ENCODE peak calls at places on chromosomes 2 and 18, in four cellular contexts. Y is iPS DF 19.7, N is cardiac muscle cell, O is activated T-cell treated with anti-CD3 and anti-CD28 coated beads for 1 hour. Q is an unnamed sample.

GRCh38 chr18:56738184-56738583 is 87.0 kb downstream of the WDR7 start:
- DNase-seq in Y (no peak), N (no peak), O (no peak), Q (no peak)

GRCh38 chr2:157627594-157628281 is 926 bp downstream of the ACVR1C start:
- DNase-seq in Y (no peak), N (peak; percentile 6), O (peak; percentile 13), Q (peak; percentile 12)

GRCh38 chr2:85281553-85281952 is 46.2 kb downstream of the TGOLN2 start:
- DNase-seq in Y (no peak), N (no peak), O (no peak), Q (no peak)

GRCh38 chr2:82120120-82120519 is 1815.6 kb upstream of the LRRTM1 start:
- DNase-seq in Y (no peak), N (no peak), O (no peak), Q (no peak)

GRCh38 chr18:63762518-63762917 is 12.7 kb upstream of the SERPINB7 start:
- DNase-seq in Y (no peak), N (peak; percentile 14), O (no peak), Q (no peak)

GRCh38 chr18:58541789-58542425 is 87.0 kb downstream of the ALPK2 start:
- DNase-seq in Y (no peak), N (peak; percentile 92), O (no peak), Q (no peak)

GRCh38 chr2:124050833-124051497 is 25.9 kb downstream of the CNTNAP5 start:
- DNase-seq in Y (no peak), N (no peak), O (no peak), Q (no peak)

GRCh38 chr2:168545439-168546082 is 89.5 kb downstream of the CERS6 start:
- DNase-seq in Y (no peak), N (peak; percentile 89), O (no peak), Q (no peak)

GRCh38 chr2:147398301-147398700 is 446.5 kb upstream of the ACVR2A start:
- DNase-seq in Y (no peak), N (no peak), O (no peak), Q (no peak)

GRCh38 chr2:101149241-101150192 is 1.7 kb downstream of the TBC1D8 start:
- DNase-seq in Y (no peak), N (no peak), O (no peak), Q (no peak)

GRCh38 chr18:79814373-79814772 is 16.6 kb downstream of the KCNG2 start:
- DNase-seq in Y (no peak), N (no peak), O (no peak), Q (no peak)

GRCh38 chr2:159860611-159861010 is 62.6 kb upstream of the CD302 start:
- DNase-seq in Y (no peak), N (no peak), O (no peak), Q (no peak)

GRCh38 chr2:32330136-32330535 is 26.7 kb upstream of the BIRC6 start:
- DNase-seq in Y (no peak), N (peak; percentile 26), O (no peak), Q (no peak)

GRCh38 chr18:61189376-61189775 is 143.9 kb upstream of the CDH20 start:
- DNase-seq in Y (no peak), N (no peak), O (no peak), Q (no peak)

GRCh38 chr2:111634050-111634784 is 249.8 kb downstream of the ANAPC1 start:
- DNase-seq in Y (no peak), N (peak; percentile 38), O (no peak), Q (no peak)

Q was measured in T-helper 17 cell.